ENCODE peak calls at places on chromosomes 12 and 14, in ten cellular contexts. One of them, this sample, is unnamed.

GRCh38 chr12:118058881-118059644 is 1.9 kb downstream of the WSB2 start:
- DNase-seq in BJ: no peak
- DNase-seq in putamen: no peak
- DNase-seq in COR-L47: no peak
- DNase-seq in LoVo: no peak
- DNase-seq in MCF 10A: no peak
- DNase-seq in H54: no peak
- DNase-seq in amygdala: no peak
- DNase-seq in heart left ventricle: no peak
- DNase-seq in HTR-8/SVneo: no peak
- DNase-seq in this sample: no peak

GRCh38 chr12:26567126-26567525 is 265.9 kb downstream of the ITPR2 start:
- DNase-seq in BJ: no peak
- DNase-seq in putamen: no peak
- DNase-seq in COR-L47: no peak
- DNase-seq in LoVo: no peak
- DNase-seq in MCF 10A: no peak
- DNase-seq in H54: no peak
- DNase-seq in amygdala: no peak
- DNase-seq in heart left ventricle: no peak
- DNase-seq in HTR-8/SVneo: no peak
- DNase-seq in this sample: no peak

GRCh38 chr14:89746654-89747053 is 207.9 kb downstream of the EFCAB11 start:
- DNase-seq in BJ: no peak
- DNase-seq in putamen: no peak
- DNase-seq in COR-L47: no peak
- DNase-seq in LoVo: no peak
- DNase-seq in MCF 10A: no peak
- DNase-seq in H54: no peak
- DNase-seq in amygdala: no peak
- DNase-seq in heart left ventricle: no peak
- DNase-seq in HTR-8/SVneo: no peak
- DNase-seq in this sample: no peak

GRCh38 chr12:26153421-26154154 is 28.8 kb upstream of the BHLHE41 start:
- DNase-seq in BJ: peak; percentile 91
- DNase-seq in putamen: no peak
- DNase-seq in COR-L47: no peak
- DNase-seq in LoVo: peak; percentile 92
- DNase-seq in MCF 10A: peak; percentile 75
- DNase-seq in H54: peak; percentile 36
- DNase-seq in amygdala: no peak
- DNase-seq in heart left ventricle: peak; percentile 30
- DNase-seq in HTR-8/SVneo: peak; percentile 74
- DNase-seq in this sample: no peak

GRCh38 chr14:95519699-95520098 is 3.2 kb upstream of the SYNE3 start:
- DNase-seq in BJ: peak; percentile 71
- DNase-seq in putamen: no peak
- DNase-seq in COR-L47: no peak
- DNase-seq in LoVo: peak; percentile 41
- DNase-seq in MCF 10A: peak; percentile 92
- DNase-seq in H54: peak; percentile 78
- DNase-seq in amygdala: no peak
- DNase-seq in heart left ventricle: peak; percentile 83
- DNase-seq in HTR-8/SVneo: no peak
- DNase-seq in this sample: no peak

GRCh38 chr14:102699416-102700110 is 77.7 kb upstream of the TRAF3 start:
- DNase-seq in BJ: no peak
- DNase-seq in putamen: no peak
- DNase-seq in COR-L47: no peak
- DNase-seq in LoVo: no peak
- DNase-seq in MCF 10A: no peak
- DNase-seq in H54: no peak
- DNase-seq in amygdala: no peak
- DNase-seq in heart left ventricle: no peak
- DNase-seq in HTR-8/SVneo: no peak
- DNase-seq in this sample: no peak

GRCh38 chr12:19808371-19808770 is 369.1 kb downstream of the AEBP2 start:
- DNase-seq in BJ: no peak
- DNase-seq in putamen: no peak
- DNase-seq in COR-L47: no peak
- DNase-seq in LoVo: no peak
- DNase-seq in MCF 10A: no peak
- DNase-seq in H54: no peak
- DNase-seq in amygdala: no peak
- DNase-seq in heart left ventricle: no peak
- DNase-seq in HTR-8/SVneo: no peak
- DNase-seq in this sample: no peak

GRCh38 chr12:11875414-11875935 is 195.3 kb upstream of the BCL2L14 start:
- DNase-seq in BJ: no peak
- DNase-seq in putamen: no peak
- DNase-seq in COR-L47: no peak
- DNase-seq in LoVo: peak; percentile 81
- DNase-seq in MCF 10A: peak; percentile 78
- DNase-seq in H54: no peak
- DNase-seq in amygdala: no peak
- DNase-seq in heart left ventricle: no peak
- DNase-seq in HTR-8/SVneo: no peak
- DNase-seq in this sample: no peak

GRCh38 chr12:52197371-52198231 is 5.8 kb upstream of the KRT80 start:
- DNase-seq in BJ: no peak
- DNase-seq in putamen: no peak
- DNase-seq in COR-L47: peak; percentile 94
- DNase-seq in LoVo: no peak
- DNase-seq in MCF 10A: peak; percentile 92
- DNase-seq in H54: no peak
- DNase-seq in amygdala: no peak
- DNase-seq in heart left ventricle: peak; percentile 62
- DNase-seq in HTR-8/SVneo: no peak
- DNase-seq in this sample: peak; percentile 14

GRCh38 chr14:69701857-69702256 is 65.1 kb upstream of the SRSF5 start:
- DNase-seq in BJ: no peak
- DNase-seq in putamen: no peak
- DNase-seq in COR-L47: no peak
- DNase-seq in LoVo: no peak
- DNase-seq in MCF 10A: no peak
- DNase-seq in H54: no peak
- DNase-seq in amygdala: no peak
- DNase-seq in heart left ventricle: no peak
- DNase-seq in HTR-8/SVneo: no peak
- DNase-seq in this sample: no peak

GRCh38 chr14:91374897-91375747 is 42.5 kb downstream of the CCDC88C start:
- DNase-seq in BJ: no peak
- DNase-seq in putamen: no peak
- DNase-seq in COR-L47: peak; percentile 95
- DNase-seq in LoVo: no peak
- DNase-seq in MCF 10A: no peak
- DNase-seq in H54: no peak
- DNase-seq in amygdala: no peak
- DNase-seq in heart left ventricle: no peak
- DNase-seq in HTR-8/SVneo: no peak
- DNase-seq in this sample: peak; percentile 94

GRCh38 chr14:57323703-57324102 is 54.9 kb downstream of the AP5M1 start:
- DNase-seq in BJ: no peak
- DNase-seq in putamen: no peak
- DNase-seq in COR-L47: no peak
- DNase-seq in LoVo: no peak
- DNase-seq in MCF 10A: no peak
- DNase-seq in H54: no peak
- DNase-seq in amygdala: no peak
- DNase-seq in heart left ventricle: no peak
- DNase-seq in HTR-8/SVneo: no peak
- DNase-seq in this sample: no peak

GRCh38 chr12:4742421-4742970 is 22.3 kb downstream of the GALNT8 start:
- DNase-seq in BJ: no peak
- DNase-seq in putamen: peak; percentile 13
- DNase-seq in COR-L47: no peak
- DNase-seq in LoVo: no peak
- DNase-seq in MCF 10A: no peak
- DNase-seq in H54: no peak
- DNase-seq in amygdala: no peak
- DNase-seq in heart left ventricle: no peak
- DNase-seq in HTR-8/SVneo: no peak
- DNase-seq in this sample: no peak

GRCh38 chr12:111687255-111687654 is 1.4 kb downstream of the ACAD10 start:
- DNase-seq in BJ: no peak
- DNase-seq in putamen: no peak
- DNase-seq in COR-L47: peak; percentile 2
- DNase-seq in LoVo: peak; percentile 22
- DNase-seq in MCF 10A: peak; percentile 26
- DNase-seq in H54: no peak
- DNase-seq in amygdala: no peak
- DNase-seq in heart left ventricle: no peak
- DNase-seq in HTR-8/SVneo: no peak
- DNase-seq in this sample: no peak

GRCh38 chr14:60935283-60935682 is 45.6 kb downstream of the TRMT5 start:
- DNase-seq in BJ: no peak
- DNase-seq in putamen: no peak
- DNase-seq in COR-L47: no peak
- DNase-seq in LoVo: no peak
- DNase-seq in MCF 10A: no peak
- DNase-seq in H54: no peak
- DNase-seq in amygdala: no peak
- DNase-seq in heart left ventricle: no peak
- DNase-seq in HTR-8/SVneo: no peak
- DNase-seq in this sample: no peak

GRCh38 chr12:52032431-52032796 is 18.8 kb upstream of the NR4A1 start:
- DNase-seq in BJ: no peak
- DNase-seq in putamen: no peak
- DNase-seq in COR-L47: peak; percentile 8
- DNase-seq in LoVo: peak; percentile 32
- DNase-seq in MCF 10A: peak; percentile 39
- DNase-seq in H54: no peak
- DNase-seq in amygdala: peak; percentile 50
- DNase-seq in heart left ventricle: peak; percentile 84
- DNase-seq in HTR-8/SVneo: no peak
- DNase-seq in this sample: peak; percentile 36

GRCh38 chr12:119689935-119690500 is 22.1 kb downstream of the PRKAB1 start:
- DNase-seq in BJ: no peak
- DNase-seq in putamen: no peak
- DNase-seq in COR-L47: no peak
- DNase-seq in LoVo: no peak
- DNase-seq in MCF 10A: no peak
- DNase-seq in H54: no peak
- DNase-seq in amygdala: no peak
- DNase-seq in heart left ventricle: no peak
- DNase-seq in HTR-8/SVneo: no peak
- DNase-seq in this sample: no peak

GRCh38 chr12:43338848-43339526 is 213.0 kb downstream of the ADAMTS20 start:
- DNase-seq in BJ: peak; percentile 48
- DNase-seq in putamen: peak; percentile 18
- DNase-seq in COR-L47: no peak
- DNase-seq in LoVo: peak; percentile 54
- DNase-seq in MCF 10A: peak; percentile 64
- DNase-seq in H54: peak; percentile 10
- DNase-seq in amygdala: no peak
- DNase-seq in heart left ventricle: no peak
- DNase-seq in HTR-8/SVneo: peak; percentile 29
- DNase-seq in this sample: no peak

GRCh38 chr14:89920041-89920440 is 34.5 kb downstream of the EFCAB11 start:
- DNase-seq in BJ: no peak
- DNase-seq in putamen: no peak
- DNase-seq in COR-L47: no peak
- DNase-seq in LoVo: no peak
- DNase-seq in MCF 10A: no peak
- DNase-seq in H54: no peak
- DNase-seq in amygdala: no peak
- DNase-seq in heart left ventricle: no peak
- DNase-seq in HTR-8/SVneo: no peak
- DNase-seq in this sample: no peak

GRCh38 chr14:106883218-106883692 is 1356.9 kb downstream of the TMEM121 start:
- DNase-seq in BJ: no peak
- DNase-seq in putamen: no peak
- DNase-seq in COR-L47: no peak
- DNase-seq in LoVo: no peak
- DNase-seq in MCF 10A: no peak
- DNase-seq in H54: no peak
- DNase-seq in amygdala: no peak
- DNase-seq in heart left ventricle: peak; percentile 31
- DNase-seq in HTR-8/SVneo: no peak
- DNase-seq in this sample: no peak

GRCh38 chr12:54734196-54734950 is 86.2 kb upstream of the DCD start:
- DNase-seq in BJ: no peak
- DNase-seq in putamen: no peak
- DNase-seq in COR-L47: no peak
- DNase-seq in LoVo: no peak
- DNase-seq in MCF 10A: no peak
- DNase-seq in H54: no peak
- DNase-seq in amygdala: no peak
- DNase-seq in heart left ventricle: peak; percentile 41
- DNase-seq in HTR-8/SVneo: no peak
- DNase-seq in this sample: no peak

GRCh38 chr14:97688626-97689336 is 891.6 kb downstream of the VRK1 start:
- DNase-seq in BJ: no peak
- DNase-seq in putamen: no peak
- DNase-seq in COR-L47: no peak
- DNase-seq in LoVo: no peak
- DNase-seq in MCF 10A: no peak
- DNase-seq in H54: no peak
- DNase-seq in amygdala: no peak
- DNase-seq in heart left ventricle: no peak
- DNase-seq in HTR-8/SVneo: no peak
- DNase-seq in this sample: no peak

GRCh38 chr14:37566811-37567371 is 28.2 kb downstream of the FOXA1 start:
- DNase-seq in BJ: no peak
- DNase-seq in putamen: no peak
- DNase-seq in COR-L47: no peak
- DNase-seq in LoVo: peak; percentile 84
- DNase-seq in MCF 10A: peak; percentile 48
- DNase-seq in H54: no peak
- DNase-seq in amygdala: no peak
- DNase-seq in heart left ventricle: no peak
- DNase-seq in HTR-8/SVneo: no peak
- DNase-seq in this sample: peak; percentile 54

GRCh38 chr12:91944637-91945036 is 201.0 kb downstream of the BTG1 start:
- DNase-seq in BJ: no peak
- DNase-seq in putamen: no peak
- DNase-seq in COR-L47: no peak
- DNase-seq in LoVo: no peak
- DNase-seq in MCF 10A: no peak
- DNase-seq in H54: no peak
- DNase-seq in amygdala: no peak
- DNase-seq in heart left ventricle: no peak
- DNase-seq in HTR-8/SVneo: no peak
- DNase-seq in this sample: no peak

GRCh38 chr12:47736877-47737676 is 11.8 kb upstream of the ENDOU start:
- DNase-seq in BJ: no peak
- DNase-seq in putamen: peak; percentile 85
- DNase-seq in COR-L47: no peak
- DNase-seq in LoVo: no peak
- DNase-seq in MCF 10A: peak; percentile 59
- DNase-seq in H54: peak; percentile 56
- DNase-seq in amygdala: peak; percentile 82
- DNase-seq in heart left ventricle: peak; percentile 96
- DNase-seq in HTR-8/SVneo: no peak
- DNase-seq in this sample: peak; percentile 34

GRCh38 chr14:50094056-50094455 is 22.3 kb downstream of the VCPKMT start:
- DNase-seq in BJ: no peak
- DNase-seq in putamen: no peak
- DNase-seq in COR-L47: no peak
- DNase-seq in LoVo: no peak
- DNase-seq in MCF 10A: no peak
- DNase-seq in H54: no peak
- DNase-seq in amygdala: no peak
- DNase-seq in heart left ventricle: no peak
- DNase-seq in HTR-8/SVneo: no peak
- DNase-seq in this sample: no peak

GRCh38 chr12:6317693-6318439 is 7.4 kb downstream of the PLEKHG6 start:
- DNase-seq in BJ: no peak
- DNase-seq in putamen: no peak
- DNase-seq in COR-L47: no peak
- DNase-seq in LoVo: no peak
- DNase-seq in MCF 10A: no peak
- DNase-seq in H54: no peak
- DNase-seq in amygdala: no peak
- DNase-seq in heart left ventricle: no peak
- DNase-seq in HTR-8/SVneo: no peak
- DNase-seq in this sample: no peak

GRCh38 chr14:54420478-54421116 is 20.6 kb downstream of the CNIH1 start:
- DNase-seq in BJ: no peak
- DNase-seq in putamen: no peak
- DNase-seq in COR-L47: peak; percentile 10
- DNase-seq in LoVo: peak; percentile 53
- DNase-seq in MCF 10A: peak; percentile 59
- DNase-seq in H54: no peak
- DNase-seq in amygdala: no peak
- DNase-seq in heart left ventricle: no peak
- DNase-seq in HTR-8/SVneo: peak; percentile 76
- DNase-seq in this sample: peak; percentile 19